ENCODE peak calls at places on chromosomes 4 and X, in nine cellular contexts. One of them, this sample, is unnamed.

GRCh38 chrX:16765618-16766017 is 20.6 kb upstream of the TXLNG start:
- DNase-seq in left ventricle myocardium inferior: no peak
- DNase-seq in HT1080: no peak
- DNase-seq in ACHN: no peak
- DNase-seq in cardiac muscle cell: no peak
- DNase-seq in iPS-NIHi11: no peak
- DNase-seq in HTR-8/SVneo: no peak
- DNase-seq in effector memory CD4-positive, alpha-beta T cell: no peak
- DNase-seq in anterior cingulate cortex: no peak
- DNase-seq in this sample: no peak

GRCh38 chrX:148902581-148902980 is 402.2 kb downstream of the AFF2 start:
- DNase-seq in anterior cingulate cortex: no peak
- DNase-seq in iPS-NIHi11: no peak
- DNase-seq in HTR-8/SVneo: no peak
- DNase-seq in HT1080: no peak
- DNase-seq in ACHN: no peak
- DNase-seq in cardiac muscle cell: no peak
- DNase-seq in effector memory CD4-positive, alpha-beta T cell: no peak
- DNase-seq in left ventricle myocardium inferior: no peak
- DNase-seq in this sample: no peak

GRCh38 chrX:39808471-39808917 is 289.3 kb downstream of the BCOR start:
- DNase-seq in anterior cingulate cortex: no peak
- DNase-seq in HTR-8/SVneo: peak
- DNase-seq in cardiac muscle cell: peak
- DNase-seq in effector memory CD4-positive, alpha-beta T cell: no peak
- DNase-seq in ACHN: no peak
- DNase-seq in left ventricle myocardium inferior: no peak
- DNase-seq in HT1080: peak
- DNase-seq in iPS-NIHi11: no peak
- DNase-seq in this sample: no peak

GRCh38 chr4:11842620-11843263 is 414.0 kb upstream of the HS3ST1 start:
- DNase-seq in cardiac muscle cell: no peak
- DNase-seq in ACHN: no peak
- DNase-seq in left ventricle myocardium inferior: no peak
- DNase-seq in anterior cingulate cortex: no peak
- DNase-seq in HT1080: no peak
- DNase-seq in effector memory CD4-positive, alpha-beta T cell: no peak
- DNase-seq in iPS-NIHi11: no peak
- DNase-seq in HTR-8/SVneo: no peak
- DNase-seq in this sample: no peak

GRCh38 chr4:39976945-39977488 is 694 bp downstream of the PDS5A start:
- DNase-seq in HT1080: peak
- DNase-seq in anterior cingulate cortex: peak
- DNase-seq in iPS-NIHi11: peak
- DNase-seq in effector memory CD4-positive, alpha-beta T cell: no peak
- DNase-seq in HTR-8/SVneo: peak
- DNase-seq in ACHN: peak
- DNase-seq in left ventricle myocardium inferior: no peak
- DNase-seq in cardiac muscle cell: peak
- DNase-seq in this sample: peak

GRCh38 chr4:6869944-6870343 is 39.7 kb upstream of the TBC1D14 start:
- DNase-seq in left ventricle myocardium inferior: peak
- DNase-seq in effector memory CD4-positive, alpha-beta T cell: no peak
- DNase-seq in HT1080: no peak
- DNase-seq in anterior cingulate cortex: no peak
- DNase-seq in HTR-8/SVneo: no peak
- DNase-seq in ACHN: no peak
- DNase-seq in cardiac muscle cell: no peak
- DNase-seq in iPS-NIHi11: no peak
- DNase-seq in this sample: no peak

GRCh38 chrX:39907964-39908616 is 189.7 kb downstream of the BCOR start:
- DNase-seq in iPS-NIHi11: peak
- DNase-seq in HTR-8/SVneo: peak
- DNase-seq in effector memory CD4-positive, alpha-beta T cell: no peak
- DNase-seq in HT1080: peak
- DNase-seq in ACHN: peak
- DNase-seq in anterior cingulate cortex: no peak
- DNase-seq in cardiac muscle cell: peak
- DNase-seq in left ventricle myocardium inferior: peak
- DNase-seq in this sample: no peak

GRCh38 chrX:72714471-72714916 is 388 bp upstream of the PHKA1 start:
- DNase-seq in effector memory CD4-positive, alpha-beta T cell: no peak
- DNase-seq in cardiac muscle cell: peak
- DNase-seq in iPS-NIHi11: peak
- DNase-seq in anterior cingulate cortex: peak
- DNase-seq in left ventricle myocardium inferior: peak
- DNase-seq in ACHN: peak
- DNase-seq in HTR-8/SVneo: peak
- DNase-seq in HT1080: peak
- DNase-seq in this sample: no peak

GRCh38 chrX:39452404-39452803 is 645.4 kb downstream of the BCOR start:
- DNase-seq in anterior cingulate cortex: no peak
- DNase-seq in ACHN: no peak
- DNase-seq in HT1080: no peak
- DNase-seq in HTR-8/SVneo: no peak
- DNase-seq in cardiac muscle cell: no peak
- DNase-seq in left ventricle myocardium inferior: no peak
- DNase-seq in effector memory CD4-positive, alpha-beta T cell: no peak
- DNase-seq in iPS-NIHi11: no peak
- DNase-seq in this sample: no peak

GRCh38 chr4:61200991-61201526 is 933 bp downstream of the ADGRL3 start:
- DNase-seq in left ventricle myocardium inferior: peak
- DNase-seq in ACHN: peak
- DNase-seq in HTR-8/SVneo: peak
- DNase-seq in iPS-NIHi11: peak
- DNase-seq in effector memory CD4-positive, alpha-beta T cell: no peak
- DNase-seq in cardiac muscle cell: peak
- DNase-seq in anterior cingulate cortex: peak
- DNase-seq in HT1080: peak
- DNase-seq in this sample: no peak

GRCh38 chr4:152935138-152935537 is 985 bp upstream of the FHDC1 start:
- DNase-seq in HTR-8/SVneo: no peak
- DNase-seq in HT1080: no peak
- DNase-seq in cardiac muscle cell: no peak
- DNase-seq in left ventricle myocardium inferior: no peak
- DNase-seq in ACHN: no peak
- DNase-seq in anterior cingulate cortex: no peak
- DNase-seq in effector memory CD4-positive, alpha-beta T cell: no peak
- DNase-seq in iPS-NIHi11: peak
- DNase-seq in this sample: no peak

GRCh38 chrX:35244796-35245508 is 302.4 kb downstream of the FAM47B start:
- DNase-seq in effector memory CD4-positive, alpha-beta T cell: no peak
- DNase-seq in iPS-NIHi11: no peak
- DNase-seq in ACHN: no peak
- DNase-seq in cardiac muscle cell: no peak
- DNase-seq in anterior cingulate cortex: no peak
- DNase-seq in left ventricle myocardium inferior: no peak
- DNase-seq in HT1080: no peak
- DNase-seq in HTR-8/SVneo: no peak
- DNase-seq in this sample: no peak

GRCh38 chrX:14673764-14674163 is 144.4 kb downstream of the GLRA2 start:
- DNase-seq in iPS-NIHi11: peak
- DNase-seq in HTR-8/SVneo: peak
- DNase-seq in left ventricle myocardium inferior: no peak
- DNase-seq in ACHN: peak
- DNase-seq in anterior cingulate cortex: no peak
- DNase-seq in effector memory CD4-positive, alpha-beta T cell: no peak
- DNase-seq in cardiac muscle cell: peak
- DNase-seq in HT1080: peak
- DNase-seq in this sample: no peak

GRCh38 chr4:55859711-55860110 is 6.3 kb downstream of the EXOC1 start:
- DNase-seq in cardiac muscle cell: no peak
- DNase-seq in effector memory CD4-positive, alpha-beta T cell: no peak
- DNase-seq in HT1080: no peak
- DNase-seq in anterior cingulate cortex: no peak
- DNase-seq in ACHN: no peak
- DNase-seq in left ventricle myocardium inferior: no peak
- DNase-seq in HTR-8/SVneo: no peak
- DNase-seq in iPS-NIHi11: no peak
- DNase-seq in this sample: no peak

GRCh38 chr4:23888421-23889319 is 1.2 kb downstream of the PPARGC1A start:
- DNase-seq in iPS-NIHi11: no peak
- DNase-seq in effector memory CD4-positive, alpha-beta T cell: no peak
- DNase-seq in anterior cingulate cortex: peak
- DNase-seq in HTR-8/SVneo: no peak
- DNase-seq in cardiac muscle cell: peak
- DNase-seq in left ventricle myocardium inferior: no peak
- DNase-seq in HT1080: peak
- DNase-seq in ACHN: peak
- DNase-seq in this sample: no peak

GRCh38 chr4:144787365-144788263 is 141.7 kb downstream of the HHIP start:
- DNase-seq in left ventricle myocardium inferior: no peak
- DNase-seq in cardiac muscle cell: peak
- DNase-seq in HT1080: peak
- DNase-seq in HTR-8/SVneo: peak
- DNase-seq in anterior cingulate cortex: no peak
- DNase-seq in iPS-NIHi11: peak
- DNase-seq in ACHN: peak
- DNase-seq in effector memory CD4-positive, alpha-beta T cell: no peak
- DNase-seq in this sample: no peak

GRCh38 chr4:109473824-109474223 is 40.2 kb downstream of the SEC24B start:
- DNase-seq in ACHN: no peak
- DNase-seq in iPS-NIHi11: no peak
- DNase-seq in cardiac muscle cell: no peak
- DNase-seq in effector memory CD4-positive, alpha-beta T cell: no peak
- DNase-seq in HT1080: no peak
- DNase-seq in anterior cingulate cortex: no peak
- DNase-seq in HTR-8/SVneo: no peak
- DNase-seq in left ventricle myocardium inferior: no peak
- DNase-seq in this sample: no peak

GRCh38 chr4:8171941-8172924 is 13.6 kb upstream of the ABLIM2 start:
- DNase-seq in HT1080: no peak
- DNase-seq in cardiac muscle cell: no peak
- DNase-seq in anterior cingulate cortex: no peak
- DNase-seq in effector memory CD4-positive, alpha-beta T cell: no peak
- DNase-seq in iPS-NIHi11: no peak
- DNase-seq in left ventricle myocardium inferior: no peak
- DNase-seq in ACHN: no peak
- DNase-seq in HTR-8/SVneo: no peak
- DNase-seq in this sample: no peak

GRCh38 chr4:6962211-6963041 is 52.8 kb downstream of the TBC1D14 start:
- DNase-seq in effector memory CD4-positive, alpha-beta T cell: no peak
- DNase-seq in ACHN: no peak
- DNase-seq in left ventricle myocardium inferior: no peak
- DNase-seq in cardiac muscle cell: no peak
- DNase-seq in iPS-NIHi11: peak
- DNase-seq in HTR-8/SVneo: no peak
- DNase-seq in anterior cingulate cortex: no peak
- DNase-seq in HT1080: no peak
- DNase-seq in this sample: no peak

GRCh38 chr4:149961876-149962597 is 116.2 kb upstream of the DCLK2 start:
- DNase-seq in anterior cingulate cortex: no peak
- DNase-seq in effector memory CD4-positive, alpha-beta T cell: no peak
- DNase-seq in left ventricle myocardium inferior: no peak
- DNase-seq in iPS-NIHi11: no peak
- DNase-seq in cardiac muscle cell: peak
- DNase-seq in HTR-8/SVneo: no peak
- DNase-seq in HT1080: peak
- DNase-seq in ACHN: no peak
- DNase-seq in this sample: no peak

GRCh38 chr4:158209825-158210807 is at the start of gene TMEM144:
- DNase-seq in left ventricle myocardium inferior: peak
- DNase-seq in iPS-NIHi11: peak
- DNase-seq in HTR-8/SVneo: peak
- DNase-seq in effector memory CD4-positive, alpha-beta T cell: no peak
- DNase-seq in ACHN: peak
- DNase-seq in HT1080: no peak
- DNase-seq in anterior cingulate cortex: peak
- DNase-seq in cardiac muscle cell: peak
- DNase-seq in this sample: peak

GRCh38 chrX:63566856-63567255 is 215.7 kb upstream of the SPIN4 start:
- DNase-seq in left ventricle myocardium inferior: no peak
- DNase-seq in anterior cingulate cortex: no peak
- DNase-seq in cardiac muscle cell: no peak
- DNase-seq in effector memory CD4-positive, alpha-beta T cell: no peak
- DNase-seq in iPS-NIHi11: no peak
- DNase-seq in ACHN: no peak
- DNase-seq in HTR-8/SVneo: no peak
- DNase-seq in HT1080: no peak
- DNase-seq in this sample: no peak

GRCh38 chrX:53882331-53882730 is 161.9 kb downstream of the PHF8 start:
- DNase-seq in left ventricle myocardium inferior: no peak
- DNase-seq in iPS-NIHi11: no peak
- DNase-seq in HT1080: peak
- DNase-seq in anterior cingulate cortex: no peak
- DNase-seq in HTR-8/SVneo: no peak
- DNase-seq in effector memory CD4-positive, alpha-beta T cell: no peak
- DNase-seq in cardiac muscle cell: peak
- DNase-seq in ACHN: peak
- DNase-seq in this sample: no peak

GRCh38 chr4:5365071-5366008 is 314.1 kb downstream of the STK32B start:
- DNase-seq in cardiac muscle cell: peak
- DNase-seq in HTR-8/SVneo: peak
- DNase-seq in left ventricle myocardium inferior: no peak
- DNase-seq in anterior cingulate cortex: no peak
- DNase-seq in iPS-NIHi11: no peak
- DNase-seq in HT1080: peak
- DNase-seq in ACHN: peak
- DNase-seq in effector memory CD4-positive, alpha-beta T cell: no peak
- DNase-seq in this sample: no peak

GRCh38 chr4:48290146-48290772 is 20.6 kb upstream of the TEC start:
- DNase-seq in HT1080: peak
- DNase-seq in ACHN: peak
- DNase-seq in iPS-NIHi11: peak
- DNase-seq in left ventricle myocardium inferior: no peak
- DNase-seq in HTR-8/SVneo: peak
- DNase-seq in cardiac muscle cell: peak
- DNase-seq in effector memory CD4-positive, alpha-beta T cell: no peak
- DNase-seq in anterior cingulate cortex: no peak
- DNase-seq in this sample: no peak

GRCh38 chr4:40196724-40197281 is at the start of gene RHOH:
- DNase-seq in iPS-NIHi11: no peak
- DNase-seq in ACHN: no peak
- DNase-seq in effector memory CD4-positive, alpha-beta T cell: peak
- DNase-seq in HTR-8/SVneo: no peak
- DNase-seq in cardiac muscle cell: no peak
- DNase-seq in anterior cingulate cortex: no peak
- DNase-seq in HT1080: no peak
- DNase-seq in left ventricle myocardium inferior: no peak
- DNase-seq in this sample: peak

GRCh38 chrX:21883258-21883657 is 27.5 kb downstream of the YY2 start:
- DNase-seq in HTR-8/SVneo: no peak
- DNase-seq in HT1080: no peak
- DNase-seq in ACHN: no peak
- DNase-seq in left ventricle myocardium inferior: peak
- DNase-seq in iPS-NIHi11: no peak
- DNase-seq in effector memory CD4-positive, alpha-beta T cell: no peak
- DNase-seq in anterior cingulate cortex: no peak
- DNase-seq in cardiac muscle cell: peak
- DNase-seq in this sample: no peak

GRCh38 chr4:113961322-113961698 is 18.1 kb downstream of the ARSJ start:
- DNase-seq in iPS-NIHi11: no peak
- DNase-seq in anterior cingulate cortex: no peak
- DNase-seq in cardiac muscle cell: peak
- DNase-seq in left ventricle myocardium inferior: no peak
- DNase-seq in HTR-8/SVneo: no peak
- DNase-seq in effector memory CD4-positive, alpha-beta T cell: no peak
- DNase-seq in ACHN: no peak
- DNase-seq in HT1080: no peak
- DNase-seq in this sample: no peak

GRCh38 chrX:19280636-19281035 is 63.1 kb upstream of the PDHA1 start:
- DNase-seq in iPS-NIHi11: no peak
- DNase-seq in anterior cingulate cortex: no peak
- DNase-seq in cardiac muscle cell: no peak
- DNase-seq in effector memory CD4-positive, alpha-beta T cell: no peak
- DNase-seq in ACHN: no peak
- DNase-seq in HTR-8/SVneo: no peak
- DNase-seq in left ventricle myocardium inferior: no peak
- DNase-seq in HT1080: no peak
- DNase-seq in this sample: no peak

GRCh38 chrX:78106651-78106986 is 2.6 kb downstream of the PGK1 start:
- DNase-seq in ACHN: no peak
- DNase-seq in anterior cingulate cortex: no peak
- DNase-seq in HTR-8/SVneo: no peak
- DNase-seq in iPS-NIHi11: no peak
- DNase-seq in cardiac muscle cell: no peak
- DNase-seq in HT1080: no peak
- DNase-seq in effector memory CD4-positive, alpha-beta T cell: no peak
- DNase-seq in left ventricle myocardium inferior: no peak
- DNase-seq in this sample: no peak

GRCh38 chr4:24475756-24476155 is 108.6 kb downstream of the DHX15 start:
- DNase-seq in cardiac muscle cell: no peak
- DNase-seq in anterior cingulate cortex: no peak
- DNase-seq in left ventricle myocardium inferior: no peak
- DNase-seq in iPS-NIHi11: peak
- DNase-seq in ACHN: no peak
- DNase-seq in HTR-8/SVneo: no peak
- DNase-seq in effector memory CD4-positive, alpha-beta T cell: no peak
- DNase-seq in HT1080: no peak
- DNase-seq in this sample: no peak

This sample was measured in KG1.